ENCODE peak calls at places on chromosomes 2 and 18, in six cellular contexts. I is left cardiac atrium; C is stimulated activated CD4-positive, alpha-beta T cell treated with anti-CD3 and anti-CD28 coated beads, Interleukin-2, amount 100 ng/mL, for 24 hours; L is posterior cingulate gyrus; H is T-helper 1 cell; F is right cardiac atrium. R is an unnamed sample.

GRCh38 chr2:187654535-187654934 is 100.3 kb upstream of the TFPI start:
- DNase-seq in I (no peak), C (no peak), L (no peak), H (no peak), F (peak; percentile 45), R (no peak)

GRCh38 chr2:236787885-236788284 is 218.3 kb downstream of the ACKR3 start:
- DNase-seq in I (no peak), C (no peak), L (no peak), H (no peak), F (no peak), R (peak; percentile 41)

GRCh38 chr18:38698108-38698507 is 1132.5 kb upstream of the CELF4 start:
- DNase-seq in I (no peak), C (no peak), L (no peak), H (no peak), F (no peak), R (no peak)

GRCh38 chr2:32594573-32594972 is 33.3 kb upstream of the TTC27 start:
- DNase-seq in I (no peak), C (no peak), L (no peak), H (no peak), F (no peak), R (no peak)

GRCh38 chr2:203018181-203018580 is 3.5 kb downstream of the NBEAL1 start:
- DNase-seq in I (no peak), C (no peak), L (no peak), H (no peak), F (no peak), R (no peak)

GRCh38 chr2:101230541-101230993 is 22.1 kb upstream of the CNOT11 start:
- DNase-seq in I (no peak), C (no peak), L (no peak), H (no peak), F (no peak), R (no peak)

GRCh38 chr2:50952596-50952995 is 79.3 kb downstream of the NRXN1 start:
- DNase-seq in I (no peak), C (no peak), L (no peak), H (no peak), F (no peak), R (no peak)

GRCh38 chr2:236604971-236605734 is 35.5 kb downstream of the ACKR3 start:
- DNase-seq in I (no peak), C (no peak), L (no peak), H (no peak), F (no peak), R (no peak)

GRCh38 chr18:45910405-45911023 is 56.6 kb downstream of the EPG5 start:
- DNase-seq in I (peak; percentile 45), C (peak; percentile 73), L (peak; percentile 41), H (peak; percentile 46), F (peak; percentile 66), R (peak; percentile 4)

GRCh38 chr2:231717281-231718180 is 9.2 kb downstream of the PTMA start:
- DNase-seq in I (no peak), C (peak; percentile 45), L (no peak), H (no peak), F (peak; percentile 66), R (no peak)

GRCh38 chr2:201971516-201972228 is 62.0 kb upstream of the FZD7 start:
- DNase-seq in I (peak; percentile 27), C (no peak), L (peak; percentile 24), H (no peak), F (no peak), R (no peak)

GRCh38 chr2:203758841-203759691 is 52.6 kb downstream of the CD28 start:
- DNase-seq in I (no peak), C (no peak), L (no peak), H (no peak), F (no peak), R (no peak)

R was measured in NCI-H2227 treated with DMSO at 0.1 percent for 48 hours.